ENCODE peak calls at places on chromosomes 1 and 21, in seven cellular contexts. Q is keratinocyte, X is mucosa of descending colon, Z is heart left ventricle, P is uterus, V is left ventricle myocardium inferior, G is lower leg skin. W is an unnamed sample.

GRCh38 chr1:154807048-154807591 is 63.0 kb downstream of the KCNN3 start:
- DNase-seq in V (no peak), P (no peak), Q (no peak), G (no peak), X (no peak), Z (no peak), W (no peak)

GRCh38 chr1:15246960-15247614 is at the start of gene FHAD1:
- DNase-seq in V (peak; percentile 32), X (peak; percentile 77), Q (no peak), Z (peak; percentile 24), P (peak; percentile 47), G (no peak), W (no peak)

GRCh38 chr1:59063501-59063900 is 233.4 kb upstream of the FGGY start:
- DNase-seq in G (no peak), X (no peak), Q (no peak), V (no peak), P (no peak), Z (no peak), W (no peak)

GRCh38 chr1:226046240-226046639 is 16.3 kb upstream of the H3-3A start:
- DNase-seq in P (no peak), G (no peak), Q (no peak), V (no peak), Z (no peak), X (no peak), W (no peak)

GRCh38 chr1:156319664-156320063 is 18.4 kb downstream of the CCT3 start:
- DNase-seq in Z (no peak), X (peak; percentile 38), V (no peak), P (no peak), G (no peak), Q (no peak), W (no peak)

GRCh38 chr1:2981388-2981787 is 39.9 kb upstream of the ACTRT2 start:
- DNase-seq in V (no peak), P (no peak), G (no peak), X (no peak), Q (no peak), Z (no peak), W (no peak)

GRCh38 chr1:4170548-4170947 is 270.5 kb upstream of the C1orf174 start:
- DNase-seq in V (no peak), P (no peak), X (no peak), G (no peak), Q (no peak), Z (no peak), W (no peak)

GRCh38 chr21:25550805-25551204 is 56.5 kb downstream of the MRPL39 start:
- DNase-seq in V (no peak), Q (no peak), G (no peak), X (no peak), Z (no peak), P (no peak), W (no peak)

GRCh38 chr1:200435200-200435780 is 25.5 kb upstream of the ZNF281 start:
- DNase-seq in P (no peak), V (no peak), Z (no peak), Q (no peak), G (no peak), X (no peak), W (no peak)

GRCh38 chr1:180123463-180123936 is 31.2 kb upstream of the QSOX1 start:
- DNase-seq in Q (peak; percentile 88), P (no peak), G (no peak), X (no peak), V (no peak), Z (no peak), W (no peak)

GRCh38 chr1:203175237-203176181 is at the start of gene MYBPH:
- DNase-seq in V (peak; percentile 54), G (no peak), X (no peak), P (no peak), Q (no peak), Z (peak; percentile 34), W (no peak)

GRCh38 chr21:25457411-25457810 is 149.9 kb downstream of the MRPL39 start:
- DNase-seq in P (no peak), Q (no peak), Z (no peak), X (no peak), V (no peak), G (no peak), W (no peak)

GRCh38 chr1:71307451-71307850 is 226.6 kb upstream of the ZRANB2 start:
- DNase-seq in Q (no peak), Z (no peak), X (peak; percentile 29), G (peak; percentile 33), V (no peak), P (no peak), W (no peak)

GRCh38 chr1:219442575-219442974 is 170.3 kb downstream of the ZC3H11B start:
- DNase-seq in G (no peak), X (no peak), V (no peak), Z (no peak), Q (no peak), P (no peak), W (no peak)

GRCh38 chr1:212451416-212452322 is 18.9 kb downstream of the NENF start:
- DNase-seq in P (no peak), V (no peak), Z (no peak), Q (no peak), X (no peak), G (no peak), W (no peak)

GRCh38 chr1:58882322-58882951 is 98.6 kb upstream of the JUN start:
- DNase-seq in G (no peak), P (no peak), X (no peak), Z (no peak), Q (no peak), V (no peak), W (no peak)

GRCh38 chr1:94864821-94865220 is 44.7 kb downstream of the SLC44A3 start:
- DNase-seq in Q (no peak), Z (no peak), X (no peak), G (peak; percentile 29), V (no peak), P (no peak), W (no peak)

GRCh38 chr1:27557596-27558340 is 46.2 kb downstream of the AHDC1 start:
- DNase-seq in V (peak; percentile 24), G (no peak), Q (peak; percentile 92), P (peak; percentile 42), Z (no peak), X (peak; percentile 85), W (no peak)

GRCh38 chr21:34974162-34974981 is 74.7 kb downstream of the RUNX1 start:
- DNase-seq in G (no peak), Q (no peak), V (no peak), Z (no peak), X (no peak), P (no peak), W (no peak)

GRCh38 chr1:44067258-44068250 is 36.3 kb upstream of the SLC6A9 start:
- DNase-seq in G (no peak), V (no peak), Z (no peak), Q (no peak), P (no peak), X (no peak), W (no peak)
- H3K4me3 ChIP-seq in G (no peak overlapping the region), V (no peak overlapping the region), Z (no peak overlapping the region), Q (no peak overlapping the region), P (no peak overlapping the region), X (no peak overlapping the region), W (no peak overlapping the region)

GRCh38 chr1:224643653-224644052 is 27.5 kb downstream of the CNIH3 start:
- DNase-seq in V (no peak), Z (no peak), G (no peak), X (no peak), P (no peak), Q (no peak), W (no peak)

GRCh38 chr1:224640018-224640417 is 23.9 kb downstream of the CNIH3 start:
- DNase-seq in G (no peak), Q (no peak), P (no peak), V (no peak), Z (no peak), X (no peak), W (peak; percentile 69)

GRCh38 chr1:224640587-224640986 is 24.5 kb downstream of the CNIH3 start:
- DNase-seq in V (no peak), Q (no peak), G (no peak), Z (no peak), X (no peak), P (no peak), W (no peak)

GRCh38 chr1:224639426-224639975 is 23.4 kb downstream of the CNIH3 start:
- DNase-seq in Q (no peak), X (no peak), P (no peak), V (no peak), G (no peak), Z (no peak), W (no peak)

DNA sequence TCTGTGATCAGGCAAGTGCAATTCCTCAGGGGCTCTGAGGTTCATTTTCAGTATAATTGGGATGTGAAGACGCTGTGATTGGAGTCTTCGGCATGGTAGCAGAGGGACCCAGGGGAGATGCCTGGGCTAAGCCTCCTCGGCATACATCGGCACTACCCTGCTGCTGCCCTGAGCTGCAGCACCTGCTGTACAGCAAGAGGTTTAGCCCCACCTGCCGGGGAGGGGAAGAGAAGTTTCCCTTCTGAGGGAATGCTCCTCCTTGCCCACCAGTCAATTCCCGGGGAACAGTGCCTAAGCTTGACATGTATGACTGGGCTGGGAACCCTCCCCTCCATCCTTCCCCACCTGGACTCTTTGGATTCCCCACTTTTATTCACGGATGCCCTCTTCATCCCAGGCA is 24.9 kb downstream of the CNIH3 start:
- DNase-seq in P (no peak), X (peak; percentile 48), Z (no peak), V (no peak), Q (no peak), G (no peak), W (no peak)
- TF ChIP-seq CTCF in P (no peak), X (no peak), Z (no peak), V (no peak), Q (no peak), G (no peak), W (peak; percentile 34)

GRCh38 chr1:172380441-172381244 is 39.8 kb upstream of the C1orf105 start:
- DNase-seq in P (no peak), X (no peak), G (no peak), V (no peak), Q (no peak), Z (no peak), W (no peak)
- H3K4me3 ChIP-seq in P (no peak overlapping the region), X (no peak overlapping the region), G (no peak overlapping the region), V (no peak overlapping the region), Q (no peak overlapping the region), Z (no peak overlapping the region), W (no peak overlapping the region)

GRCh38 chr1:53682369-53682685 is 56.6 kb downstream of the GLIS1 start:
- DNase-seq in G (no peak), P (no peak), Z (no peak), Q (no peak), X (no peak), V (no peak), W (no peak)
- TF ChIP-seq CTCF in G (no peak), P (no peak), Z (no peak), Q (no peak), X (no peak), V (no peak), W (no peak)

GRCh38 chr1:93840956-93841482 is 38.0 kb downstream of the DNTTIP2 start:
- DNase-seq in V (no peak), G (no peak), Q (no peak), Z (no peak), P (no peak), X (no peak), W (no peak)
- H3K4me3 ChIP-seq in V (no peak overlapping the region), G (no peak overlapping the region), Q (no peak overlapping the region), Z (no peak overlapping the region), P (no peak overlapping the region), X (no peak overlapping the region), W (no peak overlapping the region)

GRCh38 chr1:21586926-21587601 is 77.8 kb downstream of the ALPL start:
- DNase-seq in Z (peak; percentile 67), Q (no peak), X (peak; percentile 39), V (peak; percentile 47), P (peak; percentile 21), G (peak; percentile 36), W (no peak)
- TF ChIP-seq CTCF in Z (no peak), Q (no peak), X (no peak), V (no peak), P (no peak), G (no peak), W (no peak)

W was measured in LNCaP clone FGC.